ENCODE peak calls at places on chromosomes 16 and 17, in six cellular contexts. X is NCI-H510A treated with DMSO at 0.1 percent for 48 hours; L is hypothalamus; W is stimulated activated CD8-positive, alpha-beta memory T cell treated with anti-CD3 and anti-CD28 coated beads, Interleukin-7, amount 100 ng/mL, for 1 hour; Y is A549; R is COR-L47. F is an unnamed sample.

GRCh38 chr17:80132906-80133625 is 13.9 kb downstream of the EIF4A3 start:
- DNase-seq in X (no peak), L (no peak), W (no peak), Y (no peak), R (no peak), F (no peak)

GRCh38 chr17:61689610-61690180 is 98.7 kb upstream of the NACA2 start:
- DNase-seq in X (no peak), L (no peak), W (no peak), Y (no peak), R (no peak), F (no peak)

GRCh38 chr16:85062728-85063336 is 35.2 kb downstream of the KIAA0513 start:
- DNase-seq in X (no peak), L (no peak), W (no peak), Y (no peak), R (no peak), F (no peak)

GRCh38 chr17:80970044-80970761 is 21.4 kb upstream of the CHMP6 start:
- DNase-seq in X (peak; percentile 25), L (no peak), W (no peak), Y (peak; percentile 44), R (no peak), F (peak; percentile 66)

GRCh38 chr17:32609085-32609484 is 122.3 kb downstream of the CDK5R1 start:
- DNase-seq in X (no peak), L (no peak), W (peak; percentile 36), Y (peak; percentile 52), R (peak; percentile 74), F (no peak)

GRCh38 chr16:74094962-74095361 is 201.7 kb upstream of the PSMD7 start:
- DNase-seq in X (no peak), L (no peak), W (no peak), Y (no peak), R (no peak), F (no peak)

GRCh38 chr17:75701288-75701687 is 20.0 kb upstream of the ITGB4 start:
- DNase-seq in X (no peak), L (no peak), W (no peak), Y (no peak), R (no peak), F (no peak)

GRCh38 chr17:37490638-37491614 is 1.2 kb downstream of the DUSP14 start:
- DNase-seq in X (no peak), L (no peak), W (no peak), Y (peak; percentile 82), R (no peak), F (peak; percentile 49)

GRCh38 chr16:46629331-46629843 is 8.2 kb upstream of the SHCBP1 start:
- DNase-seq in X (peak; percentile 15), L (no peak), W (no peak), Y (peak; percentile 60), R (peak; percentile 49), F (no peak)

F was measured in dorsolateral prefrontal cortex.